ENCODE peak calls at places on chromosomes 3 and 15, in eight cellular contexts. E is tibial artery; P is SK-N-SH; M is esophagus muscularis mucosa; O is CD8-positive, alpha-beta T cell; Y is right atrium auricular region; Z is left ventricle myocardium inferior; S is A549. Q is an unnamed sample.

GRCh38 chr3:148131990-148132638 is 565.6 kb upstream of the AGTR1 start:
- DNase-seq in E (no peak), P (no peak), M (no peak), O (no peak), Y (no peak), Z (no peak), S (no peak), Q (no peak)

GRCh38 chr15:78906310-78906608 is 33.6 kb downstream of the MORF4L1 start:
- DNase-seq in E (peak; percentile 72), P (no peak), M (no peak), O (no peak), Y (peak; percentile 76), Z (no peak), S (peak; percentile 42), Q (no peak)

GRCh38 chr15:74956648-74957300 is at the start of gene RPP25:
- DNase-seq in E (peak; percentile 85), P (peak; percentile 92), M (no peak), O (peak; percentile 53), Y (peak; percentile 87), Z (peak; percentile 84), S (peak; percentile 94), Q (peak; percentile 64)

GRCh38 chr3:36911990-36912804 is 32.7 kb downstream of the TRANK1 start:
- DNase-seq in E (no peak), P (no peak), M (no peak), O (no peak), Y (peak; percentile 51), Z (no peak), S (peak; percentile 33), Q (no peak)

GRCh38 chr3:72011495-72011894 is 226.5 kb upstream of the PROK2 start:
- DNase-seq in E (no peak), P (no peak), M (no peak), O (no peak), Y (no peak), Z (no peak), S (no peak), Q (no peak)

GRCh38 chr3:73508330-73508954 is 116.3 kb downstream of the PDZRN3 start:
- DNase-seq in E (peak; percentile 54), P (peak; percentile 51), M (peak; percentile 92), O (no peak), Y (peak; percentile 58), Z (no peak), S (peak; percentile 60), Q (no peak)

GRCh38 chr3:155015776-155016451 is 64.2 kb upstream of the MME start:
- DNase-seq in E (no peak), P (no peak), M (no peak), O (no peak), Y (no peak), Z (no peak), S (no peak), Q (no peak)

GRCh38 chr15:48371961-48372360 is 40.7 kb downstream of the DUT start:
- DNase-seq in E (no peak), P (no peak), M (no peak), O (no peak), Y (no peak), Z (no peak), S (no peak), Q (no peak)

GRCh38 chr15:35871282-35871681 is 325.3 kb upstream of the DPH6 start:
- DNase-seq in E (no peak), P (no peak), M (no peak), O (no peak), Y (no peak), Z (no peak), S (no peak), Q (no peak)

GRCh38 chr3:153051427-153052095 is 110.5 kb upstream of the RAP2B start:
- DNase-seq in E (no peak), P (no peak), M (peak; percentile 57), O (no peak), Y (no peak), Z (no peak), S (peak; percentile 88), Q (no peak)

GRCh38 chr3:63047068-63047467 is 171.9 kb upstream of the CADPS start:
- DNase-seq in E (no peak), P (no peak), M (no peak), O (no peak), Y (no peak), Z (no peak), S (no peak), Q (no peak)

GRCh38 chr3:46717447-46718231 is at the start of gene PRSS50:
- DNase-seq in E (no peak), P (peak; percentile 68), M (peak; percentile 17), O (no peak), Y (no peak), Z (no peak), S (no peak), Q (no peak)

GRCh38 chr3:126913524-126913923 is 69.4 kb upstream of the PLXNA1 start:
- DNase-seq in E (no peak), P (no peak), M (no peak), O (no peak), Y (no peak), Z (no peak), S (peak; percentile 18), Q (no peak)

GRCh38 chr3:106157411-106157810 is 288.6 kb upstream of the CBLB start:
- DNase-seq in E (no peak), P (no peak), M (no peak), O (no peak), Y (no peak), Z (no peak), S (no peak), Q (no peak)

DNA sequence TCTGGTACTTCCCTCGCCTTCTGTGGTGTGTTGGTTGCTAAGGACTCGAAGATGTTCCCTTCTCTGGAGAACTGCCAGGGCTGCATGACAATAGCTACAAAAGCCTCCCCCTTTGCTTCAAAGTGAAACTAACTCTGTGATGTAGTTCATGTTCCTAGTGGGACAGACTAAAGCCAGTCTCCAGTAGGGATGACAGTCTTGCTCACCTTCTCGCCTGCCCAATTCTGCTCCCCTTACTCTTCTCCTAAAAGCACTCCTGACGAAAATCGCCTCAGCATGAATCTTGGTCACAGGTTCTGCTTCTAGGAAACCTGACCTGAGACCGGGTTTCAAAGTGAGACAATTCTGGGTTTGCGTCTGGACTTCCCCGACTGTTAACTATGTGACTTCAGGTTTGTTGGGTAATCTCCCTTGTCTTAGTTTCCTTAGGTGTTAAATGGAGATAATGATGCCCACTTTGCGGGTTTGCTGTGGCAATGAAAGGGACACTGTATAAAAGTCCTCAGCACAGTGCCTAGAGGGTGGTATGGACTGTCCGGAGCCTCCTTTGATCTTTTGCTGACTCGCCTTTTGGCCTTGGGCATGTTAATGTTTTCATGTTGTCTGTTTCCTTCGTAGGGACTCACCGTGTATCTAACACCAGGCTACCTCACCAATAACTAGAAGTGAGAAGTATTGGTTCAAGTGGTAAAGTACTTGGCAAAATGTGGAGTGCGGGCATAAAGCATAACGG is 24.9 kb upstream of the THRB start:
- DNase-seq in E (no peak), P (no peak), M (no peak), O (no peak), Y (no peak), Z (no peak), S (no peak), Q (no peak)
- H3K4me3 ChIP-seq in E (no peak overlapping the region), P (no peak overlapping the region), M (no peak overlapping the region), O (no peak overlapping the region), Y (no peak overlapping the region), Z (peak overlapping the region; percentile 12), S (no peak overlapping the region), Q (no peak overlapping the region)

GRCh38 chr3:9412293-9412692 is 14.9 kb downstream of the SETD5 start:
- DNase-seq in E (no peak), P (no peak), M (no peak), O (no peak), Y (no peak), Z (no peak), S (no peak), Q (no peak)
- H3K27ac ChIP-seq in E (no peak overlapping the region), P (no peak overlapping the region), M (no peak overlapping the region), O (no peak overlapping the region), Y (no peak overlapping the region), Z (peak overlapping the region; percentile 44), S (no peak overlapping the region), Q (no peak overlapping the region)

DNA sequence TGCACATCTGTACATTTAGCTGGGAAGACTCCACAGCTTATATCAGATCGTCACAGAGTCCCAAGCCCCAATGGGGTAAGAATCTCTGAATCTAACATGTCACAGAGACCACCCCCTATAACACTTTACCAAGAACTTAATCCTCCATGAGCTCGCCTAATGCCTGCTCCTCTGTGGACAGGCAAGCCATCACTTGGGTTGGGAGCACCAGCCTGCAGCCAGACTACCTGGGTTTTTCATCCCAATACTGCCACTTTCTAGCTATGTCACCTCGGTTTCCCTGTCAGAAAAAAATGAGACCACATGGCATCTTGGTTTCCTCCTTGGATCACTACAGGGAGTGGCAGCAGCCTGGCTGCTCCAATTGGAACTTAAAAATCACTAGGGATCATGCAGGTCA is 277.9 kb upstream of the TLE3 start:
- DNase-seq in E (no peak), P (no peak), M (no peak), O (no peak), Y (peak; percentile 16), Z (no peak), S (no peak), Q (no peak)
- H3K4me3 ChIP-seq in E (no peak overlapping the region), P (no peak overlapping the region), M (no peak overlapping the region), O (no peak overlapping the region), Y (no peak overlapping the region), Z (no peak overlapping the region), S (no peak overlapping the region), Q (no peak overlapping the region)

GRCh38 chr3:9815986-9816385 is 5.9 kb downstream of the TTLL3 start:
- DNase-seq in E (no peak), P (no peak), M (no peak), O (no peak), Y (no peak), Z (no peak), S (no peak), Q (no peak)
- H3K27ac ChIP-seq in E (no peak overlapping the region), P (no peak overlapping the region), M (no peak overlapping the region), O (no peak overlapping the region), Y (no peak overlapping the region), Z (no peak overlapping the region), S (no peak overlapping the region), Q (no peak overlapping the region)

DNA sequence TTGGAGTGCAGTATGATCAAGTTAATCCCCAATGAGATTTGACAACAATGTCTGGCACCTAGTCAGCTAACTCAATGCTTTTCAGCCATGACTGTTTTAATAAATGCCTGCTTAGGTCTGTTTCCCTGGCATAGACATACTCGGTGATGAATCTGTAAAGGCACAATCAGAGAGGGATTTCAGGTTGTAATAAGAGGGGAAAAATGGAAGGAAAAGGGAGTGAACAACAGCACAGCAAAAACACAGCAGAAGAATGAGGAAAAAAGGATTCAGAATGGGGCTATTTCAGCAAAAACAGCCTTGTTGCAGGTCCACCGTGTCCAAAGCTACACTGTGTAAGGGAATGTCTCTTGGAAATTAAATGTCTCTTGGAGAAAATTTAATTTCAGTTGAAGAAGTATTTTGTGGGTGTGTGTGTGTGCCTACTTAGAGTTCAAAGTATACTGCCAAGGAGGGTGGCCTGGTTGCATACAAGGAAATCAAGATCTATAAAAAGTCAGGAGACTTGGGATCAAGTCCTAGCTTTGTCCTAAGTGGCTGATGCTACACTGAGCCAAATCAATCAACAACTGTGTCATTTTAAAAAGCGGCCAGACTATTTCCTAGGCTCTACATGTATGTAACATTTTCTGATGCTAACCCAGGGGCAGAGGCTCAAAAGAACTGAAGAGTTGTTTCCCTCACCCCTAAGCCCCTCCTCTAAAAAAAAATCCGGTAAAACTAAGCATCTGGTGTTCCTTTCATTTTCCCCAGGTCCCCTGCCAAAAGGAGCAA is 19.1 kb upstream of the CHD2 start:
- DNase-seq in E (no peak), P (no peak), M (no peak), O (no peak), Y (no peak), Z (no peak), S (no peak), Q (no peak)
- H3K4me3 ChIP-seq in E (peak overlapping the region; percentile 43), P (no peak overlapping the region), M (peak overlapping the region; percentile 53), O (peak overlapping the region; percentile 52), Y (peak overlapping the region; percentile 45), Z (peak overlapping the region; percentile 66), S (peak overlapping the region; percentile 34), Q (peak overlapping the region; percentile 78)

GRCh38 chr15:56613826-56614225 is 119.5 kb downstream of the ZNF280D start:
- DNase-seq in E (no peak), P (no peak), M (no peak), O (no peak), Y (no peak), Z (no peak), S (no peak), Q (no peak)
- H3K27ac ChIP-seq in E (no peak overlapping the region), P (no peak overlapping the region), M (no peak overlapping the region), O (no peak overlapping the region), Y (no peak overlapping the region), Z (no peak overlapping the region), S (no peak overlapping the region), Q (no peak overlapping the region)

Q was measured in SK-N-MC.